ENCODE peak calls at places on chromosomes 4 and X, in five cellular contexts. One of them, this sample, is unnamed. For H3K27me3, the result is how much of the 10 kb centered on the place peaks cover.

GRCh38 chr4:151540728-151541437 is 131.9 kb downstream of the FHIP1A start:
- DNase-seq in kidney epithelial cell: peak
- DNase-seq in lung: no peak
- DNase-seq in NT2/D1: no peak
- DNase-seq in psoas muscle: no peak
- DNase-seq in this sample: peak

GRCh38 chr4:140233811-140234696 is 80.1 kb upstream of the MAML3 start:
- DNase-seq in kidney epithelial cell: no peak
- DNase-seq in lung: no peak
- DNase-seq in NT2/D1: no peak
- DNase-seq in psoas muscle: no peak
- DNase-seq in this sample: no peak

GRCh38 chr4:150342945-150343344 is 239.0 kb upstream of the MAB21L2 start:
- DNase-seq in kidney epithelial cell: no peak
- DNase-seq in lung: no peak
- DNase-seq in NT2/D1: no peak
- DNase-seq in psoas muscle: no peak
- DNase-seq in this sample: no peak

GRCh38 chr4:163590609-163591264 is 96.2 kb downstream of the TMA16 start:
- DNase-seq in kidney epithelial cell: no peak
- DNase-seq in lung: no peak
- DNase-seq in NT2/D1: no peak
- DNase-seq in psoas muscle: no peak
- DNase-seq in this sample: no peak

GRCh38 chr4:57104706-57105560 is 5.3 kb downstream of the IGFBP7 start:
- DNase-seq in kidney epithelial cell: no peak
- DNase-seq in lung: no peak
- DNase-seq in NT2/D1: no peak
- DNase-seq in psoas muscle: no peak
- DNase-seq in this sample: no peak

GRCh38 chr4:114136067-114136466 is 156.6 kb upstream of the ARSJ start:
- DNase-seq in kidney epithelial cell: no peak
- DNase-seq in lung: no peak
- DNase-seq in NT2/D1: no peak
- DNase-seq in psoas muscle: no peak
- DNase-seq in this sample: no peak

GRCh38 chr4:159006202-159006601 is 96.7 kb upstream of the RAPGEF2 start:
- DNase-seq in kidney epithelial cell: peak
- DNase-seq in lung: no peak
- DNase-seq in NT2/D1: peak
- DNase-seq in psoas muscle: no peak
- DNase-seq in this sample: peak

GRCh38 chr4:20916106-20916505 is 215.8 kb downstream of the PACRGL start:
- DNase-seq in kidney epithelial cell: no peak
- DNase-seq in lung: no peak
- DNase-seq in NT2/D1: no peak
- DNase-seq in psoas muscle: no peak
- DNase-seq in this sample: no peak

GRCh38 chr4:100489316-100489715 is 28.5 kb downstream of the EMCN start:
- DNase-seq in kidney epithelial cell: no peak
- DNase-seq in lung: no peak
- DNase-seq in NT2/D1: no peak
- DNase-seq in psoas muscle: no peak
- DNase-seq in this sample: no peak

GRCh38 chr4:183145773-183146172 is 46.7 kb downstream of the WWC2 start:
- DNase-seq in kidney epithelial cell: no peak
- DNase-seq in lung: no peak
- DNase-seq in NT2/D1: no peak
- DNase-seq in psoas muscle: no peak
- DNase-seq in this sample: no peak

GRCh38 chr4:82241534-82241933 is 132.3 kb downstream of the HNRNPD start:
- DNase-seq in kidney epithelial cell: no peak
- DNase-seq in lung: no peak
- DNase-seq in NT2/D1: no peak
- DNase-seq in psoas muscle: no peak
- DNase-seq in this sample: no peak

DNA sequence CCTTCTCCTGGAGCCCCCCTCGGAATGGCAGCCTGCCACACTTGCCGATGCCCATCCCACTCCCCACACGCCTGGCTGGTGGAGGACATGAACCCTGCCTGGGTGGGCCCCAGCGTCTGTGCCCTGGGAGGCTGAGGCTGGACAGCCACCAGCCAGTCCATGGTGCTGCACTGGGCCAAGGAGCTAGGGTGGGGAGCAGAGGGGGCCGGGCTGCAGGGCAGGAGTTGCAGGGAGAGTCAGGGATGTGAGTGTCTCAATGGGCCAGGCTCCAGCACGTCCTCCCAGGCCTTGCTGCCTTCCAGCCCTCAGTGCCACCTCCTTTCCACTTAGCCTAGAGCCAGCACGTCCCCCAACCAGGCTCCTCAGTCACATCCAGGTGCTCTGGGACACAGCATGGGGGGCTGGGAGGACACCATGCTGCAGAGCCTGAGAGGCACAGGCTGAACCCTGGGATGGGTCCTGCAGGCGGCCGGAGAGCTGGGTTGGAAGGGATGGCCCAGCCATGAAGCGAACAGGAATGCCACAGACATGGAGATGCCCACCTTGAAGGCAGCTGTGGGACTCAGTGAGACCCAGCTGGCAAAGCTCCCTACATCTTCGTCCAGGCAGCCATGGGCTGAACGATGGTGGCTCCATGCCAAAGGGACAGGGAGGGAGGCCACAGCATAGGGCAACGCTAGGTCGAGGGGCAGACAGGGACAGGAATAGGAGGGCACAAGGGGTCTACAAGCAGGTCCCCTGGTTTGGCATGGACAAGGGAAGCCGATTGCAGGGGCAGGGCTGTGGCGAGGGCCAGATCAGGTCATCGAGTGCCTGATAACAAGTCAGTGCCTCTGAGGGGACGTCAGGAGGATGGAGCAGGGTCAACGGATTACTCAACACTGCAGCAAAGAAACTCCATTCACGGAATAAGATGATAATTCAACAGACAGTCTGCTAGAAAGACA is 30.1 kb upstream of the MXD4 start:
- DNase-seq in kidney epithelial cell: no peak
- DNase-seq in lung: no peak
- DNase-seq in NT2/D1: no peak
- DNase-seq in psoas muscle: no peak
- DNase-seq in this sample: no peak
- H3K4me3 ChIP-seq in kidney epithelial cell: no peak
- H3K4me3 ChIP-seq in lung: no peak
- H3K4me3 ChIP-seq in NT2/D1: no peak
- H3K4me3 ChIP-seq in psoas muscle: no peak
- H3K4me3 ChIP-seq in this sample: no peak

GRCh38 chr4:2068566-2068965 is 9.4 kb downstream of the NAT8L start:
- DNase-seq in kidney epithelial cell: no peak
- DNase-seq in lung: no peak
- DNase-seq in NT2/D1: no peak
- DNase-seq in psoas muscle: no peak
- DNase-seq in this sample: peak
- H3K27me3 ChIP-seq in kidney epithelial cell: under half
- H3K27me3 ChIP-seq in lung: under half
- H3K27me3 ChIP-seq in NT2/D1: under half
- H3K27me3 ChIP-seq in psoas muscle: under half
- H3K27me3 ChIP-seq in this sample: under half

GRCh38 chrX:47191331-47191730 is 2.3 kb upstream of the UBA1 start:
- DNase-seq in kidney epithelial cell: no peak
- DNase-seq in lung: no peak
- DNase-seq in NT2/D1: no peak
- DNase-seq in psoas muscle: peak
- DNase-seq in this sample: no peak

GRCh38 chrX:47193475-47194241 is at the start of gene UBA1:
- DNase-seq in kidney epithelial cell: peak
- DNase-seq in lung: peak
- DNase-seq in NT2/D1: peak
- DNase-seq in psoas muscle: peak
- DNase-seq in this sample: peak

GRCh38 chrX:47196098-47196497 is 2.5 kb downstream of the UBA1 start:
- DNase-seq in kidney epithelial cell: no peak
- DNase-seq in lung: no peak
- DNase-seq in NT2/D1: no peak
- DNase-seq in psoas muscle: no peak
- DNase-seq in this sample: no peak

GRCh38 chrX:47191806-47192401 is 1.7 kb upstream of the UBA1 start:
- DNase-seq in kidney epithelial cell: no peak
- DNase-seq in lung: no peak
- DNase-seq in NT2/D1: no peak
- DNase-seq in psoas muscle: peak
- DNase-seq in this sample: no peak

GRCh38 chrX:47194388-47194787 is 759 bp downstream of the UBA1 start:
- DNase-seq in kidney epithelial cell: no peak
- DNase-seq in lung: no peak
- DNase-seq in NT2/D1: no peak
- DNase-seq in psoas muscle: peak
- DNase-seq in this sample: no peak
- H3K4me3 ChIP-seq in kidney epithelial cell: peak
- H3K4me3 ChIP-seq in lung: peak
- H3K4me3 ChIP-seq in NT2/D1: peak
- H3K4me3 ChIP-seq in psoas muscle: peak
- H3K4me3 ChIP-seq in this sample: peak

GRCh38 chr4:41819621-41820020 is 71.1 kb upstream of the PHOX2B start:
- DNase-seq in kidney epithelial cell: no peak
- DNase-seq in lung: no peak
- DNase-seq in NT2/D1: no peak
- DNase-seq in psoas muscle: no peak
- DNase-seq in this sample: no peak
- H3K27me3 ChIP-seq in kidney epithelial cell: under half
- H3K27me3 ChIP-seq in lung: under half
- H3K27me3 ChIP-seq in NT2/D1: under half
- H3K27me3 ChIP-seq in psoas muscle: under half
- H3K27me3 ChIP-seq in this sample: under half

GRCh38 chr4:76708986-76709385 is 189.0 kb downstream of the SOWAHB start:
- DNase-seq in kidney epithelial cell: no peak
- DNase-seq in lung: no peak
- DNase-seq in NT2/D1: no peak
- DNase-seq in psoas muscle: no peak
- DNase-seq in this sample: no peak
- H3K4me3 ChIP-seq in kidney epithelial cell: no peak
- H3K4me3 ChIP-seq in lung: no peak
- H3K4me3 ChIP-seq in NT2/D1: no peak
- H3K4me3 ChIP-seq in psoas muscle: no peak
- H3K4me3 ChIP-seq in this sample: no peak

DNA sequence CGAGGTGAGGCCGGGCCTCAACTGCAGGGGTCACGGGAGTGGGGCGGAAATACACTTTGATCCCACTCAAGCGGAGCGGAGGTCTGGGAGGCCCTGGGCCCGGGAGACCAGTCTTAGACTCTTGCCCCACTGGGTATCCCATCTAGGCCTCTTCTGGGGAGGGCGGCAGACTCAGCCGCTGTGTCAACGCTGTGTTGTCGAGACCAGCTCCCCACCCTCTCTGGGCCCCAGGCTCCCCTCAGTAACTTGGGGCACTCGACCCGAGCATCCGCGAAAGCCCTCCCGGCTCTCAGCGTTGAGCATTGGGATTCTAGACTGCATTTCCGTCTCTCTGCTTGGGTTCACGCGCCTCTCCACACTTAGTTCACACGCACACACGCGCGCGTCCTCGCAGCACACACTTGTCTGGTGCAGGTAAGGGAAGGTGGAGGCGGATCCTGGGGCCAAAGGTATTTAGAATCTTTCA is 1.7 kb downstream of the NKX3-2 start:
- DNase-seq in kidney epithelial cell: no peak
- DNase-seq in lung: no peak
- DNase-seq in NT2/D1: no peak
- DNase-seq in psoas muscle: no peak
- DNase-seq in this sample: no peak
- H3K27me3 ChIP-seq in kidney epithelial cell: half or more
- H3K27me3 ChIP-seq in lung: under half
- H3K27me3 ChIP-seq in NT2/D1: under half
- H3K27me3 ChIP-seq in psoas muscle: half or more
- H3K27me3 ChIP-seq in this sample: half or more

GRCh38 chr4:73222466-73223257 is 35.9 kb downstream of the ANKRD17 start:
- DNase-seq in kidney epithelial cell: peak
- DNase-seq in lung: peak
- DNase-seq in NT2/D1: peak
- DNase-seq in psoas muscle: no peak
- DNase-seq in this sample: no peak
- H3K4me3 ChIP-seq in kidney epithelial cell: peak
- H3K4me3 ChIP-seq in lung: no peak
- H3K4me3 ChIP-seq in NT2/D1: no peak
- H3K4me3 ChIP-seq in psoas muscle: peak
- H3K4me3 ChIP-seq in this sample: peak